ENCODE peak calls at places on chromosome 3, in nine cellular contexts. One of them, this sample, is unnamed.

GRCh38 chr3:14392231-14392630 is 10.2 kb upstream of the SLC6A6 start:
- DNase-seq in brain microvascular endothelial cell: no peak
- DNase-seq in breast epithelium: no peak
- DNase-seq in CD8-positive, alpha-beta T cell: no peak
- DNase-seq in left lung: no peak
- DNase-seq in natural killer cell: no peak
- DNase-seq in sigmoid colon: no peak
- DNase-seq in HepG2: peak
- DNase-seq in adrenal gland: no peak
- DNase-seq in this sample: no peak

GRCh38 chr3:160372780-160373179 is 26.2 kb downstream of the IFT80 start:
- DNase-seq in brain microvascular endothelial cell: peak
- DNase-seq in breast epithelium: no peak
- DNase-seq in CD8-positive, alpha-beta T cell: no peak
- DNase-seq in left lung: no peak
- DNase-seq in natural killer cell: no peak
- DNase-seq in sigmoid colon: no peak
- DNase-seq in HepG2: no peak
- DNase-seq in adrenal gland: no peak
- DNase-seq in this sample: no peak

GRCh38 chr3:65596511-65597224 is 442.1 kb downstream of the MAGI1 start:
- DNase-seq in brain microvascular endothelial cell: no peak
- DNase-seq in breast epithelium: no peak
- DNase-seq in CD8-positive, alpha-beta T cell: no peak
- DNase-seq in left lung: peak
- DNase-seq in natural killer cell: no peak
- DNase-seq in sigmoid colon: no peak
- DNase-seq in HepG2: no peak
- DNase-seq in adrenal gland: no peak
- DNase-seq in this sample: no peak

GRCh38 chr3:169980055-169980454 is 13.4 kb downstream of the SEC62 start:
- DNase-seq in brain microvascular endothelial cell: no peak
- DNase-seq in breast epithelium: no peak
- DNase-seq in CD8-positive, alpha-beta T cell: no peak
- DNase-seq in left lung: no peak
- DNase-seq in natural killer cell: no peak
- DNase-seq in sigmoid colon: no peak
- DNase-seq in HepG2: peak
- DNase-seq in adrenal gland: no peak
- DNase-seq in this sample: no peak

GRCh38 chr3:168801792-168802191 is 706.1 kb upstream of the GOLIM4 start:
- DNase-seq in brain microvascular endothelial cell: peak
- DNase-seq in breast epithelium: no peak
- DNase-seq in CD8-positive, alpha-beta T cell: no peak
- DNase-seq in left lung: no peak
- DNase-seq in natural killer cell: no peak
- DNase-seq in sigmoid colon: no peak
- DNase-seq in HepG2: no peak
- DNase-seq in adrenal gland: no peak
- DNase-seq in this sample: no peak

GRCh38 chr3:171809513-171810277 is 588 bp downstream of the PLD1 start:
- DNase-seq in brain microvascular endothelial cell: peak
- DNase-seq in breast epithelium: peak
- DNase-seq in CD8-positive, alpha-beta T cell: peak
- DNase-seq in left lung: peak
- DNase-seq in natural killer cell: peak
- DNase-seq in sigmoid colon: peak
- DNase-seq in HepG2: peak
- DNase-seq in adrenal gland: peak
- DNase-seq in this sample: no peak

GRCh38 chr3:55875137-55875536 is 388.0 kb upstream of the WNT5A start:
- DNase-seq in brain microvascular endothelial cell: no peak
- DNase-seq in breast epithelium: no peak
- DNase-seq in CD8-positive, alpha-beta T cell: no peak
- DNase-seq in left lung: no peak
- DNase-seq in natural killer cell: no peak
- DNase-seq in sigmoid colon: no peak
- DNase-seq in HepG2: no peak
- DNase-seq in adrenal gland: no peak
- DNase-seq in this sample: no peak

GRCh38 chr3:155065537-155065936 is 14.6 kb upstream of the MME start:
- DNase-seq in brain microvascular endothelial cell: peak
- DNase-seq in breast epithelium: no peak
- DNase-seq in CD8-positive, alpha-beta T cell: no peak
- DNase-seq in left lung: no peak
- DNase-seq in natural killer cell: no peak
- DNase-seq in sigmoid colon: no peak
- DNase-seq in HepG2: no peak
- DNase-seq in adrenal gland: no peak
- DNase-seq in this sample: no peak

GRCh38 chr3:31227152-31227581 is 305.6 kb upstream of the STT3B start:
- DNase-seq in brain microvascular endothelial cell: no peak
- DNase-seq in breast epithelium: no peak
- DNase-seq in CD8-positive, alpha-beta T cell: no peak
- DNase-seq in left lung: no peak
- DNase-seq in natural killer cell: no peak
- DNase-seq in sigmoid colon: no peak
- DNase-seq in HepG2: no peak
- DNase-seq in adrenal gland: no peak
- DNase-seq in this sample: no peak

GRCh38 chr3:141414141-141414689 is 45.9 kb downstream of the ZBTB38 start:
- DNase-seq in brain microvascular endothelial cell: no peak
- DNase-seq in breast epithelium: no peak
- DNase-seq in CD8-positive, alpha-beta T cell: peak
- DNase-seq in left lung: no peak
- DNase-seq in natural killer cell: no peak
- DNase-seq in sigmoid colon: peak
- DNase-seq in HepG2: no peak
- DNase-seq in adrenal gland: no peak
- DNase-seq in this sample: no peak

GRCh38 chr3:118806423-118806822 is 228.2 kb downstream of the IGSF11 start:
- DNase-seq in brain microvascular endothelial cell: no peak
- DNase-seq in breast epithelium: no peak
- DNase-seq in CD8-positive, alpha-beta T cell: no peak
- DNase-seq in left lung: no peak
- DNase-seq in natural killer cell: no peak
- DNase-seq in sigmoid colon: no peak
- DNase-seq in HepG2: no peak
- DNase-seq in adrenal gland: no peak
- DNase-seq in this sample: no peak

GRCh38 chr3:42539871-42540714 is 37.6 kb downstream of the VIPR1 start:
- DNase-seq in brain microvascular endothelial cell: no peak
- DNase-seq in breast epithelium: peak
- DNase-seq in CD8-positive, alpha-beta T cell: peak
- DNase-seq in left lung: peak
- DNase-seq in natural killer cell: peak
- DNase-seq in sigmoid colon: peak
- DNase-seq in HepG2: peak
- DNase-seq in adrenal gland: peak
- DNase-seq in this sample: peak

DNA sequence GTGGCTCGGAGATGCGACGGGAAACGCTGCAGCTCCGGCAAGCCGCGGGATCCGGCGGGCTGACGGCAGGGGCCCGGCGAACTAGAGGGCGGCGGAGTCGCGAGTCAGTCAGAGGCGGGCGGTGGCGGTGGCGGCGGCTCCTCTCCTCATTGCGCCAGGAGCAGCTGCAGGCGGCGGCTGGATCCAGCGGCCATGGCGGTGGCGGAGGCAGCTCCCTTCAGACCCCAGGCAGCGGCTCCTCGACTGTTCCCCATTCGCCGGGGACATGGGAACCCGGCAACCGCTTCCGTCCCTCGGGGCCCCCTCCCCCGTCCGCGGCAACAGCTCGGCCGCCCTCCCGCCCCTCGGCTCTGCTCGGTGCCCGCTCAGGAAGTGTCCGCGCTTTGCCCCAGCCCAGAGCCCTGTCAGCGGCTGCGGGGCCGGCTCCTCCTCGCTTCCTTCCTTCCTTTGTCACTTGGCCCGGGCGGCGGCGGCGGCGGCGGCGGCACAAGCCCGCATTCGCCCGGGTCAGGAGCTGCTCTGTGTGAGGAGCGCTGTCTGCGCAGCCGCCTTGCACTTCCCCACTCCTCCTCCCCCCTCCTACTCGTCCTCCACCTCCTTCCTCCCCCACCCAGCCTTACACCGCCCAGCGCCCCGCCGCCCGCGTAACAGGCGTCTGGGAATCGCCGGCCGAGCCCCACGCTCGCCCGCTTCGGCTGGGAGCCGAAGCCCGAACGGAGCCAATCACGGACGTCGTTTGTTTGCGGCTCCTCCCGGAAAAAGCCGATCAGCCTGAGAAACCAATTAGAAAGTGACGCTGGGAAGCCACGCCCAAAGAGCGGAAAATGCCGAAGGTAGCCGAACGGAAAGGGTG is at the start of gene GSK3B:
- DNase-seq in brain microvascular endothelial cell: peak
- DNase-seq in breast epithelium: peak
- DNase-seq in CD8-positive, alpha-beta T cell: peak
- DNase-seq in left lung: peak
- DNase-seq in natural killer cell: peak
- DNase-seq in sigmoid colon: peak
- DNase-seq in HepG2: peak
- DNase-seq in adrenal gland: peak
- DNase-seq in this sample: peak
- TF ChIP-seq CTCF in brain microvascular endothelial cell: no peak
- TF ChIP-seq CTCF in breast epithelium: no peak
- TF ChIP-seq CTCF in CD8-positive, alpha-beta T cell: no peak
- TF ChIP-seq CTCF in left lung: no peak
- TF ChIP-seq CTCF in natural killer cell: no peak
- TF ChIP-seq CTCF in sigmoid colon: no peak
- TF ChIP-seq CTCF in HepG2: no peak
- TF ChIP-seq CTCF in adrenal gland: no peak
- TF ChIP-seq CTCF in this sample: no peak

DNA sequence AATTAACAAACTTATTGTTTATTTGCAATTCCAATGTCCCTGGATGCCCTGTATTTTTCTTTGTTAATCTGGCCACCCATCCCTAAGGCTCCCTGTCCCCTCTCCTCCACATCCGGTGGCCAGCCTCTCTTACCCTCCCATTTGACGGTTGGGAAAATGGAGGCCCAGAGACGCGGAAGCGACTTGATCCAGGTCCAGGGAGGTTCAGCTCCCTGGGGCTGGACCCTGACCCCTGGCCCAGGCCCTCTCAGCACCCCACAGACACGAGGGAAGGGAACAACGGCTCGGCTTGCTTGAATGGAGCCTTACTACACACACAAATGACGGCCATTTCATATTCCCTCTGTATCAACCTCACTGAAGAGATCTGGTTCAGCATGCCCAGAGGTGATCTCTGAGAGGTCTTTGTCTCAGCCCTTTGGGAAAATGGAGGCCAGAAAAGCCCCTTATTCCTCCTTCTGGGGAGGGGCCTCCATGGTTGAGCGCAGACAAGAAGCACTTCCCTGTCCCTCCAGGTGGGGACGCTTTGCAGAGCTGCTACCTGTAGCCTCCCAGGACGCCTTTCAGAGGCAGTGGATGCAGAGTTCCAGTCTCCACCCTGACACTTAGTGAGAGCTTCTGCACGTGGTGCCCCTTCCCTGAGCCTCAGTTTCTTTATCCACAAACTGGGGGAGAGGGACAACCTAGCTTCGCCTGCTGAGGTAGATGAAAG is 82.1 kb downstream of the ATP2B2 start:
- DNase-seq in brain microvascular endothelial cell: no peak
- DNase-seq in breast epithelium: no peak
- DNase-seq in CD8-positive, alpha-beta T cell: no peak
- DNase-seq in left lung: no peak
- DNase-seq in natural killer cell: no peak
- DNase-seq in sigmoid colon: no peak
- DNase-seq in HepG2: no peak
- DNase-seq in adrenal gland: no peak
- DNase-seq in this sample: no peak
- TF ChIP-seq CTCF in brain microvascular endothelial cell: no peak
- TF ChIP-seq CTCF in breast epithelium: no peak
- TF ChIP-seq CTCF in CD8-positive, alpha-beta T cell: no peak
- TF ChIP-seq CTCF in left lung: no peak
- TF ChIP-seq CTCF in natural killer cell: no peak
- TF ChIP-seq CTCF in sigmoid colon: no peak
- TF ChIP-seq CTCF in HepG2: peak
- TF ChIP-seq CTCF in adrenal gland: no peak
- TF ChIP-seq CTCF in this sample: no peak

DNA sequence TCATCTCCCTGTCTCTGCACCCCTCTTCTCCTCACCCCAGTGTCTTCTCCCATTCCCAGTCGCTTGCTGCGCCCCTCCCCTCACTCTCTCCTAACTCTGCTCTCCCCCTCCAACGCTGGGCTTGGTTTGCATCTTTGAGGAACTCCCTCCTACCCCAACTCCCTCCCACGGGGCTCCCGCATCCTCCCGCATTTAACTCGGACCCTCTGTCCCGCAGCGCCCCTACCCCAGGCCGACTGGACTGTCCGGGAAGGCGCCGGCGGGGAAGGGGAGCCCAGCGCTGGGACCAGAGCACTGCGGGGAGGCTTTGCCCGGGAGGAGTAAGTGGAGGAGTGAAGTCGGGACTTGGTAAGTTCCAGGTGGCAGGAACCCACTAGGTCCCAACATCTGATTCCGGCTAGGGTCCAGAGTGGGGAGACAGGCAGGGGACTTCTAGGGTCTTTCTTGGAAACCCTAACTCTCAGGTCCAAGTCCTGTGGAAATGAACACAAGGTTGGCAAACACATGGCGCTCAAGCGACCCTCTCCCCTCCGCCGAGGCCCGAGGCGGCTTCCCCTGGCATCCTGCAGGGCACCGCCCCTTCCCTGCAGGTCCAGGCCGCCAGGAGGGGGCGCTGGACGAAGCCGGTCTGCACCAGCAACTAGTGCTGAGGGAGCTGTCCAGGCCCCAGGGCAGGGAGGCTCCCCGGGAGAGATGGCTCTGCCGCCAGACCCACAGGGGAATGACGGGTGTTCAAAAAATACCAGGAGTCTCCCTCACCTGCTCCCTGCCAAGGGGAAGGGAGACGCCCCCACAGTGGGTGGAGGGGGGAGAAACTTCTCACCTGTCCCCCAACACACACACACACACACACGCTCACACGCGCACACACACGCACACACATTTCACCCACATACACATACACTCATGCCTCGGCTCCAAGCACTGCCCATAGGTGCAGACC is 53.2 kb downstream of the LHFPL4 start:
- DNase-seq in brain microvascular endothelial cell: peak
- DNase-seq in breast epithelium: no peak
- DNase-seq in CD8-positive, alpha-beta T cell: peak
- DNase-seq in left lung: peak
- DNase-seq in natural killer cell: peak
- DNase-seq in sigmoid colon: no peak
- DNase-seq in HepG2: peak
- DNase-seq in adrenal gland: peak
- DNase-seq in this sample: peak
- TF ChIP-seq CTCF in brain microvascular endothelial cell: peak
- TF ChIP-seq CTCF in breast epithelium: no peak
- TF ChIP-seq CTCF in CD8-positive, alpha-beta T cell: peak
- TF ChIP-seq CTCF in left lung: peak
- TF ChIP-seq CTCF in natural killer cell: peak
- TF ChIP-seq CTCF in sigmoid colon: no peak
- TF ChIP-seq CTCF in HepG2: peak
- TF ChIP-seq CTCF in adrenal gland: peak
- TF ChIP-seq CTCF in this sample: no peak

DNA sequence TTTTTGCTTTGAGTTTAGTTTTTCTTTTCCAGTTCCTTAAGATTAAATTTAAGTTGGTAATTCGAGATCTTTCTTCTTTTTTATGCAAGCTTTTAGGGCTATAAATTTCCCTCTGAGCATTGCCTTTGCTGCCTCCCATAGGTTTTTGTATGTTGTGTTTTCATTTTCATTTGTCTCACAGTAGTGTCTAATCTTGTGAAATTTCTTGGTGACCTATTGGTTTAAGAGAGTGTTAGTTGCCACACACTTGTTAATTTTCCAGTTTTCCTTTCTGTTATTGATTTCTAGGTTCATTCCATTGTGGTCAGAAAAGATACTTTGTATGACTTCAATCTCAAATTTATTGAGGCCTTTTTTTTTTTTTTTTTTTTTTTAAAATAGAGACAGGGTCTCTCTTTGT is 18.3 kb upstream of the IL20RB start:
- DNase-seq in brain microvascular endothelial cell: no peak
- DNase-seq in breast epithelium: no peak
- DNase-seq in CD8-positive, alpha-beta T cell: no peak
- DNase-seq in left lung: no peak
- DNase-seq in natural killer cell: no peak
- DNase-seq in sigmoid colon: no peak
- DNase-seq in HepG2: no peak
- DNase-seq in adrenal gland: no peak
- DNase-seq in this sample: no peak
- TF ChIP-seq CTCF in brain microvascular endothelial cell: no peak
- TF ChIP-seq CTCF in breast epithelium: no peak
- TF ChIP-seq CTCF in CD8-positive, alpha-beta T cell: no peak
- TF ChIP-seq CTCF in left lung: no peak
- TF ChIP-seq CTCF in natural killer cell: no peak
- TF ChIP-seq CTCF in sigmoid colon: no peak
- TF ChIP-seq CTCF in HepG2: no peak
- TF ChIP-seq CTCF in adrenal gland: no peak
- TF ChIP-seq CTCF in this sample: no peak

This sample was measured in activated B cell treated with CpG ODN at 0.5 μM for 24 hours.